ENCODE peak calls at places on chromosome 12, in seven cellular contexts. One of them, this sample, is unnamed.

GRCh38 chr12:120092531-120093335 is 23.8 kb downstream of the RAB35 start:
- DNase-seq in heart right ventricle: no peak
- DNase-seq in D341Med: no peak
- DNase-seq in transverse colon: no peak
- DNase-seq in activated T-helper 1 cell treated with Interleukin-2 at 50 U/mL for 16 hours: no peak
- DNase-seq in adipocyte: no peak
- DNase-seq in endothelial cell: no peak
- DNase-seq in this sample: no peak

GRCh38 chr12:107091989-107092641 is 1.2 kb downstream of the CRY1 start:
- DNase-seq in transverse colon: peak
- DNase-seq in activated T-helper 1 cell treated with Interleukin-2 at 50 U/mL for 16 hours: no peak
- DNase-seq in adipocyte: peak
- DNase-seq in endothelial cell: peak
- DNase-seq in D341Med: peak
- DNase-seq in heart right ventricle: no peak
- DNase-seq in this sample: peak

GRCh38 chr12:111361717-111362576 is 6.9 kb downstream of the PHETA1 start:
- DNase-seq in activated T-helper 1 cell treated with Interleukin-2 at 50 U/mL for 16 hours: no peak
- DNase-seq in D341Med: no peak
- DNase-seq in adipocyte: no peak
- DNase-seq in transverse colon: no peak
- DNase-seq in endothelial cell: no peak
- DNase-seq in heart right ventricle: peak
- DNase-seq in this sample: no peak

GRCh38 chr12:120972870-120973543 is 5.3 kb upstream of the HNF1A start:
- DNase-seq in adipocyte: no peak
- DNase-seq in transverse colon: no peak
- DNase-seq in D341Med: no peak
- DNase-seq in heart right ventricle: no peak
- DNase-seq in endothelial cell: no peak
- DNase-seq in activated T-helper 1 cell treated with Interleukin-2 at 50 U/mL for 16 hours: no peak
- DNase-seq in this sample: peak

GRCh38 chr12:43332977-43333649 is 218.9 kb downstream of the ADAMTS20 start:
- DNase-seq in adipocyte: peak
- DNase-seq in D341Med: no peak
- DNase-seq in heart right ventricle: no peak
- DNase-seq in activated T-helper 1 cell treated with Interleukin-2 at 50 U/mL for 16 hours: no peak
- DNase-seq in transverse colon: no peak
- DNase-seq in endothelial cell: no peak
- DNase-seq in this sample: peak

GRCh38 chr12:4145990-4146859 is 127.3 kb upstream of the CCND2 start:
- DNase-seq in endothelial cell: no peak
- DNase-seq in activated T-helper 1 cell treated with Interleukin-2 at 50 U/mL for 16 hours: no peak
- DNase-seq in adipocyte: no peak
- DNase-seq in heart right ventricle: no peak
- DNase-seq in D341Med: no peak
- DNase-seq in transverse colon: no peak
- DNase-seq in this sample: no peak

GRCh38 chr12:29796823-29797263 is 13.1 kb upstream of the TMTC1 start:
- DNase-seq in adipocyte: peak
- DNase-seq in endothelial cell: no peak
- DNase-seq in heart right ventricle: no peak
- DNase-seq in D341Med: no peak
- DNase-seq in transverse colon: peak
- DNase-seq in activated T-helper 1 cell treated with Interleukin-2 at 50 U/mL for 16 hours: no peak
- DNase-seq in this sample: no peak

GRCh38 chr12:121582583-121583333 is 1.9 kb upstream of the KDM2B start:
- DNase-seq in transverse colon: no peak
- DNase-seq in endothelial cell: no peak
- DNase-seq in activated T-helper 1 cell treated with Interleukin-2 at 50 U/mL for 16 hours: no peak
- DNase-seq in adipocyte: no peak
- DNase-seq in heart right ventricle: no peak
- DNase-seq in D341Med: no peak
- DNase-seq in this sample: no peak

GRCh38 chr12:20314325-20314724 is 54.0 kb upstream of the PDE3A start:
- DNase-seq in activated T-helper 1 cell treated with Interleukin-2 at 50 U/mL for 16 hours: no peak
- DNase-seq in endothelial cell: no peak
- DNase-seq in adipocyte: peak
- DNase-seq in D341Med: no peak
- DNase-seq in transverse colon: no peak
- DNase-seq in heart right ventricle: no peak
- DNase-seq in this sample: no peak

This sample was measured in small intestine.